ENCODE peak calls at places on chromosomes 5 and 9, in ten cellular contexts. I is AG04450; A is Right ventricle myocardium superior; C is BJ; Q is thoracic aorta; G is activated CD8-positive, alpha-beta memory T cell treated with anti-CD3 and anti-CD28 coated beads, Interleukin-2, amount 10 ng/mL, durations not matched to agents 7 days and 5 days; Z is AG08396; R is T-helper 17 cell; P is NB4; O is heart left ventricle. J is an unnamed sample.
A peak's percentile ranks its signal among the peaks of the same experiment; 100 is the strongest.

GRCh38 chr9:132505961-132506691 is 76.3 kb upstream of the BARHL1 start:
- DNase-seq in Z (no peak), P (no peak), Q (no peak), O (no peak), C (no peak), R (no peak), I (no peak), G (no peak), A (no peak), J (no peak)

GRCh38 chr9:127523312-127523851 is 72.1 kb downstream of the LRSAM1 start:
- DNase-seq in Q (no peak), Z (peak; percentile 55), A (no peak), I (no peak), G (peak; percentile 60), O (no peak), C (no peak), R (no peak), P (peak; percentile 67), J (no peak)

GRCh38 chr5:137264041-137264440 is 235.1 kb downstream of the SPOCK1 start:
- DNase-seq in A (no peak), R (no peak), Q (no peak), P (no peak), G (no peak), I (no peak), Z (no peak), C (no peak), O (no peak), J (no peak)

GRCh38 chr5:75701856-75702255 is 15.4 kb downstream of the POC5 start:
- DNase-seq in Z (no peak), O (no peak), A (no peak), I (no peak), G (no peak), Q (no peak), C (no peak), P (no peak), R (no peak), J (no peak)

GRCh38 chr5:84372066-84372700 is 12.5 kb downstream of the EDIL3 start:
- DNase-seq in R (no peak), C (peak; percentile 6), Z (no peak), Q (no peak), P (no peak), I (no peak), G (no peak), A (no peak), O (no peak), J (no peak)

GRCh38 chr5:38994329-38994927 is 79.8 kb downstream of the RICTOR start:
- DNase-seq in I (peak; percentile 24), R (no peak), A (peak; percentile 13), O (peak; percentile 30), G (no peak), P (no peak), Z (peak; percentile 25), Q (no peak), C (no peak), J (no peak)

GRCh38 chr9:22119537-22120167 is 110.5 kb upstream of the CDKN2B start:
- DNase-seq in P (no peak), A (no peak), O (peak; percentile 7), I (no peak), G (peak; percentile 43), C (no peak), R (no peak), Z (no peak), Q (no peak), J (no peak)

GRCh38 chr9:99073985-99074901 is 30.7 kb upstream of the TGFBR1 start:
- DNase-seq in Z (no peak), Q (no peak), R (no peak), P (no peak), I (no peak), C (no peak), O (no peak), G (peak; percentile 36), A (no peak), J (no peak)

GRCh38 chr9:124802426-124802825 is 25.5 kb downstream of the OLFML2A start:
- DNase-seq in A (no peak), O (no peak), Z (no peak), R (no peak), Q (no peak), C (no peak), P (peak; percentile 23), I (no peak), G (no peak), J (no peak)

GRCh38 chr5:75072066-75072465 is 19.7 kb upstream of the GCNT4 start:
- DNase-seq in A (no peak), R (no peak), Q (no peak), I (no peak), O (no peak), Z (no peak), P (no peak), G (no peak), C (no peak), J (no peak)

GRCh38 chr9:135478858-135479468 is 619 bp upstream of the PPP1R26 start:
- DNase-seq in G (no peak), P (no peak), A (no peak), R (no peak), C (no peak), O (peak; percentile 38), Z (peak; percentile 51), Q (no peak), I (no peak), J (no peak)

J was measured in GM04503.